ENCODE peak calls at places on chromosome 21, in seven cellular contexts. M is transverse colon, L is right lobe of liver, A is ovary, Q is uterus, Y is suprapubic skin, C is testis. T is an unnamed sample.

GRCh38 chr21:45001134-45002095 is 61.6 kb downstream of the SLX9 start:
- DNase-seq in Y (no peak), Q (peak; percentile 59), L (peak; percentile 27), M (peak; percentile 63), C (no peak), A (no peak), T (peak; percentile 91)

GRCh38 chr21:37503848-37504467 is 137.4 kb downstream of the DYRK1A start:
- DNase-seq in M (no peak), Q (no peak), L (no peak), A (no peak), C (no peak), Y (no peak), T (no peak)

GRCh38 chr21:44612669-44613229 is 870 bp downstream of the KRTAP10-8 start:
- DNase-seq in C (no peak), Q (no peak), Y (no peak), L (no peak), A (no peak), M (no peak), T (no peak)

GRCh38 chr21:15895142-15896106 is 165.6 kb downstream of the USP25 start:
- DNase-seq in C (no peak), Y (no peak), Q (no peak), L (no peak), M (no peak), A (no peak), T (no peak)

GRCh38 chr21:38769253-38769780 is 36.4 kb upstream of the ETS2 start:
- DNase-seq in C (no peak), A (no peak), M (no peak), Y (no peak), L (no peak), Q (no peak), T (no peak)

GRCh38 chr21:36613064-36613463 is 85.9 kb upstream of the SIM2 start:
- DNase-seq in M (no peak), Y (no peak), Q (no peak), C (no peak), A (no peak), L (no peak), T (no peak)

GRCh38 chr21:21383126-21383525 is 384.9 kb downstream of the NCAM2 start:
- DNase-seq in A (no peak), Y (no peak), M (no peak), L (no peak), Q (no peak), C (no peak), T (no peak)

GRCh38 chr21:27143476-27143875 is 176.6 kb upstream of the ADAMTS5 start:
- DNase-seq in L (peak; percentile 14), Q (no peak), C (peak; percentile 28), M (no peak), Y (no peak), A (no peak), T (no peak)

GRCh38 chr21:15027056-15027455 is 37.7 kb downstream of the NRIP1 start:
- DNase-seq in Y (no peak), Q (no peak), A (no peak), C (no peak), L (no peak), M (no peak), T (no peak)

GRCh38 chr21:43930848-43931384 is 65.9 kb downstream of the AGPAT3 start:
- DNase-seq in L (peak; percentile 12), A (no peak), M (no peak), Q (no peak), Y (no peak), C (no peak), T (no peak)

GRCh38 chr21:31924548-31924947 is 51.7 kb downstream of the HUNK start:
- DNase-seq in A (no peak), Y (no peak), M (no peak), Q (no peak), C (no peak), L (no peak), T (no peak)

GRCh38 chr21:38958940-38959685 is 153.4 kb downstream of the ETS2 start:
- DNase-seq in L (peak; percentile 42), M (peak; percentile 51), C (peak; percentile 32), Y (no peak), A (no peak), Q (peak; percentile 67), T (peak; percentile 73)

GRCh38 chr21:15060776-15061175 is 4.0 kb downstream of the NRIP1 start:
- DNase-seq in M (no peak), Y (no peak), Q (no peak), A (no peak), C (no peak), L (no peak), T (no peak)

GRCh38 chr21:44458971-44459711 is 3.8 kb downstream of the LRRC3 start:
- DNase-seq in Q (no peak), A (no peak), C (no peak), L (peak; percentile 22), Y (no peak), M (no peak), T (no peak)

GRCh38 chr21:45418301-45419071 is 13.5 kb downstream of the COL18A1 start:
- DNase-seq in M (no peak), Y (no peak), Q (no peak), C (no peak), A (no peak), L (peak; percentile 13), T (no peak)

GRCh38 chr21:15285567-15285966 is 220.8 kb upstream of the NRIP1 start:
- DNase-seq in Q (no peak), L (no peak), M (no peak), C (no peak), A (no peak), Y (no peak), T (no peak)

GRCh38 chr21:23887709-23888303 is 1719.5 kb downstream of the MRPL39 start:
- DNase-seq in Y (no peak), Q (no peak), L (no peak), C (no peak), M (peak; percentile 11), A (no peak), T (no peak)

GRCh38 chr21:27268290-27268689 is 301.4 kb upstream of the ADAMTS5 start:
- DNase-seq in Y (no peak), L (no peak), A (no peak), Q (no peak), C (no peak), M (no peak), T (no peak)

GRCh38 chr21:43900690-43901089 is 35.7 kb downstream of the AGPAT3 start:
- DNase-seq in Y (no peak), L (no peak), M (no peak), Q (no peak), C (no peak), A (no peak), T (no peak)

GRCh38 chr21:37862536-37862935 is 53.7 kb downstream of the KCNJ6 start:
- DNase-seq in A (no peak), C (no peak), Y (no peak), M (no peak), L (no peak), Q (no peak), T (peak; percentile 53)

GRCh38 chr21:27532081-27532480 is 565.2 kb upstream of the ADAMTS5 start:
- DNase-seq in C (no peak), L (no peak), A (no peak), M (peak; percentile 40), Y (no peak), Q (no peak), T (no peak)

GRCh38 chr21:45950740-45951515 is 30.6 kb upstream of the COL6A1 start:
- DNase-seq in Q (peak; percentile 82), M (peak; percentile 36), C (peak; percentile 62), L (no peak), Y (no peak), A (peak; percentile 81), T (no peak)

GRCh38 chr21:37877171-37877570 is 39.1 kb downstream of the KCNJ6 start:
- DNase-seq in Q (no peak), Y (no peak), L (no peak), A (no peak), M (no peak), C (no peak), T (no peak)

GRCh38 chr21:35503646-35504045 is 454.5 kb upstream of the RUNX1 start:
- DNase-seq in Y (no peak), L (no peak), M (no peak), Q (no peak), C (peak; percentile 25), A (no peak), T (peak; percentile 20)

GRCh38 chr21:42878993-42879787 is at the start of gene WDR4:
- DNase-seq in A (peak; percentile 97), M (peak; percentile 99), Y (peak; percentile 98), C (peak; percentile 96), Q (peak; percentile 98), L (peak; percentile 95), T (peak; percentile 97)
- TF ChIP-seq POLR2A in A (peak; percentile 83), M (peak; percentile 88), Y (peak; percentile 26), C (no peak), Q (peak; percentile 81), L (peak; percentile 80), T (peak; percentile 80)

DNA sequence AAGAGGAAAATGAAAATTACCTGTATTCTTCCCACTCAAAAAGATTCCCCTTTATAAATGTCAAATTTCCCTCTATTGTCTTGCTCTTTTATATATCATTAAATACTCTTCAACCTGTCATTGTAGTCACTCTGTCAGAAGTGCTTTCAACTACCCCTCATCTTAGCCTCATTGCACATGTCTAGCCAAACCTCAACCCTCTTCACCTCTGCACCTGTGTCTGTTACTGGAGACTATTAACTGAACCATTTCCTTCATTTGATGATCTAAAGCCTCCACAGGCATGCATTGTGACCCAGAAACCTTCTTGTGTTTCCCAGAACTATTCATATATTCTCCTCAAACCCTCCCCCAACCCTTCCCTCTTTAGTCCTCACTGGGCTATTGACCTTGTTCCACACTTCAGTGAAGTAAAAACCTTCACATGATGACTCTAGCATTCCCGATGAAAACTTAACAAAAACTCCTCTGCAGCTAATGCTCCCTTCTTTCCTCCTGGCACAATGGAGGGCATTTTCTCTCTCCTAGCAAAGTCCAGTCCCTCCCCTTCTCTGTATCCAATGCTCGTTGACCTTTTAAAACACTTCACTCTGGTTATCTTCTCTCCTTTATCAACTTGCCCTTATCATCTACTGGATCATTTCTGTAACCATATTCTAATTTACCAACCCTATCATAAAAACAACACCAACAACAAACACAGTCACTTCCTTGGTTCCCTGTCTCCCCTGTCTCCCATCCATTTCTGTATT is 86.1 kb downstream of the BACH1 start:
- DNase-seq in C (no peak), M (no peak), Q (no peak), A (no peak), Y (no peak), L (no peak), T (no peak)
- H3K4me3 ChIP-seq in C (no peak overlapping the region), M (no peak overlapping the region), Q (no peak overlapping the region), A (no peak overlapping the region), Y (no peak overlapping the region), L (no peak overlapping the region), T (no peak overlapping the region)

GRCh38 chr21:25421327-25422028 is 185.8 kb downstream of the MRPL39 start:
- DNase-seq in L (no peak), C (peak; percentile 49), Q (no peak), A (no peak), M (peak; percentile 36), Y (no peak), T (no peak)
- TF ChIP-seq POLR2A in L (no peak), C (no peak), Q (no peak), A (no peak), M (no peak), Y (no peak), T (no peak)

DNA sequence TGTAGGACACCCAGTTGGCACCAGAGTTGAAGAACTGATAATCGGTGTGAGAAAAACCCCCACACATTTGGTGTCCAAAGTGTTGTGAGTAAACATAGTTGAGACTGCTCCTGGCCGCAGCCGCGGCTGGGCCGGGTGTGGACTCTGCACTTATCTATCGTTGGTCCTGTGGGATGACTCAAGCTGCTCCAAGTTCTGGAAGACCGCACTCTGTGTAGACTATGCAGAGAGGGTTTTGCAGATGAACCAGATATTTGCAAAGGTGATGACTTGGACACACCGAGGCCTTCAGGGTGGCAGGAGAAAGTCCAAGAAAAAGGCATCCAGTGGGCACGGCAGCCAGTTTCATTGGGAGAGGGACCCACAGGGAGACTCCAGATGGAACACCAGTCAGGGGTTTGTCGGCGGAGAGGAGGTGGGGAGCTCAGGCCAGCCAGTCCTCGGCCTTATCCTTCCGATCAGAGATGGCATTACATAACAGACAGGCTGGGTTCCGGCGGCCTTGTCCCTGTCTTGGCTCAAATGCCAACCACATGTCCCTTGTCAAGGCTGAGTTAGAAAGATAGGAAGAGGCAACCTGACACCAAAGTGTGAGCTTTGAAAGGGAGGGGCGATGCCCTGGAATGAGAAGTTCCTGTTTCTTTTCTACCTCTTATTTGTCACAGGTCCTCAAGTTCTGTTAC is 21.1 kb downstream of the C2CD2 start:
- DNase-seq in A (peak; percentile 49), M (no peak), Y (no peak), L (peak; percentile 66), Q (peak; percentile 40), C (no peak), T (peak; percentile 92)
- H3K4me3 ChIP-seq in A (no peak overlapping the region), M (no peak overlapping the region), Y (peak overlapping the region; percentile 43), L (no peak overlapping the region), Q (no peak overlapping the region), C (no peak overlapping the region), T (no peak overlapping the region)

T was measured in adrenal gland.